ENCODE peak calls at places on chromosomes 5 and 9, in six cellular contexts. F, L, N, R, K and B are unnamed samples.

GRCh38 chr9:91654527-91654926 is 230.9 kb upstream of the NFIL3 start:
- DNase-seq in F (peak; percentile 6), N (no peak), R (no peak), L (no peak), K (no peak), B (no peak)

GRCh38 chr5:160271396-160271795 is 41.0 kb downstream of the CCNJL start:
- DNase-seq in N (peak; percentile 31), K (no peak), F (peak; percentile 62), R (peak; percentile 59), L (no peak), B (no peak)

GRCh38 chr9:127178646-127179632 is 56.5 kb upstream of the ANGPTL2 start:
- DNase-seq in L (peak; percentile 6), N (no peak), K (no peak), F (peak; percentile 40), R (peak; percentile 37), B (no peak)

GRCh38 chr5:54263447-54263846 is 46.9 kb downstream of the ARL15 start:
- DNase-seq in N (no peak), K (no peak), R (no peak), L (no peak), F (no peak), B (no peak)

GRCh38 chr5:119340597-119341218 is 15.1 kb upstream of the TNFAIP8 start:
- DNase-seq in L (no peak), K (no peak), N (no peak), F (no peak), R (peak; percentile 46), B (no peak)

GRCh38 chr9:116362493-116362892 is 208.9 kb downstream of the PAPPA start:
- DNase-seq in L (no peak), K (no peak), R (no peak), N (no peak), F (no peak), B (no peak)

GRCh38 chr5:136133416-136134383 is 1.1 kb downstream of the SMAD5 start:
- DNase-seq in L (peak; percentile 49), R (peak; percentile 79), N (no peak), K (peak; percentile 32), F (peak; percentile 62), B (no peak)

GRCh38 chr9:74858753-74859414 is 28.8 kb downstream of the TRPM6 start:
- DNase-seq in K (no peak), N (no peak), L (no peak), F (no peak), R (no peak), B (no peak)

GRCh38 chr9:128253140-128253990 is 22.4 kb downstream of the GOLGA2 start:
- DNase-seq in R (no peak), L (no peak), F (peak; percentile 32), N (no peak), K (no peak), B (no peak)
- TF ChIP-seq CTCF in R (no peak), L (no peak), F (no peak), N (no peak), K (no peak), B (no peak)

GRCh38 chr9:93120846-93121315 is 13.2 kb downstream of the NINJ1 start:
- DNase-seq in N (no peak), K (no peak), L (no peak), R (no peak), F (no peak), B (peak; percentile 12)

GRCh38 chr9:93121316-93122241 is 12.5 kb downstream of the NINJ1 start:
- DNase-seq in K (no peak), R (no peak), N (peak; percentile 15), L (no peak), F (no peak), B (peak; percentile 5)

GRCh38 chr9:93119703-93119952 is 14.4 kb downstream of the NINJ1 start:
- DNase-seq in K (no peak), N (no peak), L (no peak), F (no peak), R (no peak), B (no peak)

GRCh38 chr9:93118863-93119702 is 15.0 kb downstream of the NINJ1 start:
- DNase-seq in L (no peak), R (no peak), K (no peak), N (peak; percentile 15), F (no peak), B (peak; percentile 10)

DNA sequence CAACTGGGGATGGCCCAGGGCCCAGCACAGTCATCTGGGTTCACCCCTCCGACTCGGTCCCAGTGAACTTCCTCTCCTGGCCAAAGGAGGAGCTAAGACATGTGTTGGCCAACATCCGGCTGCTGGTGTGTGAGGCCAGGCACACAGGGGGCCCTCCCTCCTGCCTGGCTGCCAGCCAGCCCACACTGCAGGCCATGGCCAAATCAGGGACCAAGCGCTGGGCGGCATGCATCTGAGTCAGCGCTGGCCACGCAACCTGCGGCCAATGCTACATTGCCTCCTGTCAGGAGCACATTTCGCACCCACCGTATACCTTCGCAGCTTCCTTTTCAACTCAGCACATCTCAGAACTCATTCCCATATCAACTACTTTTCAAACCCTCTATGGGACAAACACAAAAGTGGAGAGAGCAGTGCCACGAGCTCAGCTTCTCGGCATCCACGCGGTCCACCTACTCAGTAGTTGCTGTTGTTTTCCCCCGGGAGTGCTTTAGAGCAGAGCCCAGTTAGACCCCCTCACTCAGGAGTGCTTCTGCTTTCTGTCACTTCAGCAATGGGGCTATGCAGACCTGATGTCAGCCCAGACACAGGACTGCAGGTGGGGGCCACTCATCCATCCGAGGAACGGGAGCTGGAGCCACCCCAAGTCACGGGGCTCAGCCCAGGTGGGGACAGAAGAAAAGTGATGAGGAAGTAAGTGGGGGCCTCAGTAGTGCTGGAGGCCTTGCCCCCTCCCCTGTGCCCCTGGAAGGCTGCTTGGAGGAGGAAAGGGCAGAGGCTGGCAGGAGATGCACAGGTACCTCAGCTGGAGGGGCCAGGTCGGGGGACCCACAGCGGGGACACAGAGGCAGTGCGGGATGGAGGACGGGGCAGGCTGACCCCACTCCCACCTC is 13.9 kb downstream of the NINJ1 start:
- DNase-seq in N (peak; percentile 67), L (peak; percentile 84), K (no peak), F (peak; percentile 65), R (peak; percentile 98), B (peak; percentile 15)
- TF ChIP-seq CTCF in N (no peak), L (peak; percentile 72), K (no peak), F (no peak), R (peak; percentile 63), B (no peak)

GRCh38 chr5:121940741-121941140 is 21.0 kb upstream of the SRFBP1 start:
- DNase-seq in F (no peak), N (no peak), R (no peak), K (no peak), L (no peak), B (no peak)

DNA sequence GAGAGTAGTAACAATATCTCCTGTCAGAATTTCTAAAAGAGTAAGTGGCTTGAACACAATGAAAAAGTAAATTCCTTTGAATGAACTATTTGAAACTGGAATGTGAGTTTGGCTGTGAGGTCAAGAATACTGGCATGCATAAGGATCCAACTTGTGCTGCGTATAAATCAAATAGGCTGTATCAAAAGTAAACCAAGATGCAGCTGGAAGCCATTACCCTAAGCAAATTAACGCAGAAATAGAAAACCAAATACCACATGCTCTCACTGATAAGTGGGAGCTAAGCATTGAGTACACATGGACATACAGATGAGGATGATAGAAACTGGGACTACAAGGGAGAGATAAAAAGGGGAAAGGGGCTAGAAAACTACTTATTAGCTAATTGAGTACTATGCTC is 24.0 kb upstream of the SRFBP1 start:
- DNase-seq in N (no peak), K (no peak), F (no peak), R (no peak), L (no peak), B (no peak)
- TF ChIP-seq CTCF in N (no peak), K (no peak), F (no peak), R (no peak), L (no peak), B (no peak)

DNA sequence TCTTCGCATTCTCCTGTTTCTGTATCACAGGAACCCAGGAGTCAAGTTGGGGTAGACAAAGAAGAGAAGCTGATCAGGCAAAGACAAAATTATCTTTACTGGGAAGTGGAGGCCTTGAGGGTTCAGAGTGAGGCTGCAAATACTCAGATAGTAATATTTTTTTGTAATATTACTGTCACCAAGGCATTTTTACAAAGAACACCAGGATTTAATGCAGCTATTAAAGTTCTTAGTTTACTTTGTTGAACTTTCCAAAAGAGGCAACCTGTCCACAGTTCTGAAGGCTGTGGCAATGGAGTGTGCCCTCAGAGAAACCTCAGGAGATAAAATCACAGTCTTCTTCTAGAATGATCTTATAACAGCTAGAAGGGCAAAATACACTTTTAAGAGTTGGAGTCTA is 74.9 kb downstream of the PGM5 start:
- DNase-seq in N (no peak), K (no peak), R (no peak), F (no peak), L (no peak), B (no peak)
- TF ChIP-seq CTCF in N (no peak), K (no peak), R (no peak), F (no peak), L (no peak), B (no peak)

DNA sequence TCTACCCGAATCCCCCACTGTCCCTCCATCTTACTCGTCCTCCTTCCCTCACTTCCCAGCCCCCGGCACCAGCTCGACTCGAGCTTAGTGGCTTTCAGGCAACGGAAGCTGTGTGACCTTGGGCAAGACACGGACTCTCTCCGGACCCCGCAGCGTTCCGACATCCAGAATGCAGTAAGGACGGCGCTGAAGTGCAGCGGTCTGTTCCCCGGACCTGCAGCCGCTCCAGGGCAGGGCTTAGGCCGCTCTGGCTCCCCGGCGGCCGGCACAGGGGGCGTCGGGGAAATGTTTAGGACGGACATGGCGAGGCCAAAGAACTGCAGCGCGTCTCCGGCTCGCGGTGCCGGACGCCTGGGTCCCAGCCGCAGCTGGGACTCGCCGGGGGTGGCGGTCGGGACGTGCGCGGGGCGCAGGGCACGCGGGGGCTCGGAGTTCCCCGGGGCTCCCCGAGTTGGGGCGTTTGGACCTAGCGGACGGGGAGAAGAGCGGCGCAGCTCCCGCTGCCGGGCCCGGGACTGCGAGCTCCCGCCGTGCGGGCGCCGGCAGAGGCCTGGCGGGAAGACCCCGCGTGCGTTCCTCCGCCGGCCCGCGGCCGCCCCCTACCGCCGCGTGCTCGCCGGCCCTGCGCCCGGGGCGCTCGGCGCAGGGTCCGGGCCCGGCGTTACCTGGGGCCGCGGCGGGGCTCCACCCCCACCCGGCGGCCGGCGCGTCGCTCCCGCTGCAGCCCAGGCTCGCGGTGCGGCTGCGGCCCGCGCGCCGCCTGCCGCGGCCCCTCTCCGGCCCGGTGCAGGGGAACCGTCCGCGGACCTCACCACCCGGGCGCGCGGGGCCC is 5.6 kb upstream of the RNF44 start:
- DNase-seq in L (peak; percentile 30), R (peak; percentile 21), F (peak; percentile 75), K (peak; percentile 14), N (peak; percentile 41), B (no peak)
- TF ChIP-seq CTCF in L (peak; percentile 43), R (no peak), F (no peak), K (peak; percentile 31), N (no peak), B (peak; percentile 34)

GRCh38 chr5:36607838-36608783 is 1.7 kb downstream of the SLC1A3 start:
- DNase-seq in K (no peak), R (peak; percentile 74), F (no peak), N (no peak), L (no peak), B (no peak)

GRCh38 chr5:36611520-36612274 is 5.3 kb downstream of the SLC1A3 start:
- DNase-seq in F (no peak), R (no peak), K (no peak), L (no peak), N (no peak), B (no peak)

GRCh38 chr5:36613241-36613640 is 6.8 kb downstream of the SLC1A3 start:
- DNase-seq in L (no peak), F (no peak), R (no peak), K (no peak), N (no peak), B (no peak)

GRCh38 chr5:36613771-36614656 is 7.6 kb downstream of the SLC1A3 start:
- DNase-seq in R (peak; percentile 38), N (no peak), K (no peak), F (no peak), L (no peak), B (no peak)

GRCh38 chr5:36610629-36611028 is 4.2 kb downstream of the SLC1A3 start:
- DNase-seq in L (no peak), N (no peak), K (no peak), F (no peak), R (no peak), B (no peak)
- TF ChIP-seq CTCF in L (no peak), N (no peak), K (no peak), F (no peak), R (no peak), B (no peak)